ENCODE peak calls at places on chromosomes 4 and X, in five cellular contexts. K is breast epithelium, P is pancreas, O is mesendoderm, X is heart left ventricle. Y is an unnamed sample.

GRCh38 chr4:153594208-153594607 is 89.9 kb upstream of the TLR2 start:
- DNase-seq in K (peak; percentile 39), P (no peak), O (peak; percentile 27), X (peak; percentile 30), Y (no peak)

GRCh38 chr4:139188648-139189416 is 11.8 kb upstream of the ELF2 start:
- DNase-seq in K (no peak), P (no peak), O (peak; percentile 47), X (no peak), Y (peak; percentile 20)

GRCh38 chrX:11890843-11891514 is 132.9 kb downstream of the MSL3 start:
- DNase-seq in K (peak; percentile 17), P (no peak), O (no peak), X (peak; percentile 19), Y (no peak)

GRCh38 chr4:36255575-36255974 is 11.3 kb upstream of the ARAP2 start:
- DNase-seq in K (no peak), P (no peak), O (no peak), X (no peak), Y (no peak)

GRCh38 chr4:95107004-95107403 is 349.2 kb downstream of the BMPR1B start:
- DNase-seq in K (no peak), P (no peak), O (no peak), X (no peak), Y (no peak)

GRCh38 chr4:11628093-11628725 is 199.5 kb upstream of the HS3ST1 start:
- DNase-seq in K (no peak), P (no peak), O (no peak), X (no peak), Y (no peak)

GRCh38 chrX:31629195-31629594 is 557.4 kb upstream of the FTHL17 start:
- DNase-seq in K (no peak), P (no peak), O (no peak), X (no peak), Y (no peak)

GRCh38 chr4:92047209-92047877 is 256.4 kb upstream of the GRID2 start:
- DNase-seq in K (no peak), P (no peak), O (peak; percentile 55), X (no peak), Y (peak; percentile 1)

GRCh38 chrX:12421918-12422317 is 283.6 kb downstream of the FRMPD4 start:
- DNase-seq in K (no peak), P (no peak), O (peak; percentile 7), X (no peak), Y (no peak)

GRCh38 chrX:65502618-65503017 is 32.0 kb downstream of the LAS1L start:
- DNase-seq in K (no peak), P (no peak), O (no peak), X (no peak), Y (no peak)

GRCh38 chr4:156293657-156294297 is 340.1 kb upstream of the CTSO start:
- DNase-seq in K (no peak), P (no peak), O (no peak), X (no peak), Y (no peak)

GRCh38 chrX:54494970-54495813 is 842 bp downstream of the FGD1 start:
- DNase-seq in K (no peak), P (peak; percentile 68), O (no peak), X (no peak), Y (peak; percentile 74)

GRCh38 chrX:9379697-9380551 is 84.9 kb upstream of the TBL1X start:
- DNase-seq in K (no peak), P (no peak), O (no peak), X (no peak), Y (no peak)

GRCh38 chr4:75724867-75725724 is 719 bp downstream of the USO1 start:
- DNase-seq in K (peak; percentile 67), P (peak; percentile 83), O (peak; percentile 90), X (peak; percentile 79), Y (peak; percentile 84)

GRCh38 chr4:75686346-75686745 is 13.1 kb upstream of the G3BP2 start:
- DNase-seq in K (no peak), P (no peak), O (no peak), X (no peak), Y (no peak)

GRCh38 chr4:8267077-8267476 is 2.5 kb upstream of the HTRA3 start:
- DNase-seq in K (no peak), P (peak; percentile 87), O (peak; percentile 65), X (peak; percentile 78), Y (peak; percentile 94)

GRCh38 chr4:187478292-187479205 is 517.0 kb upstream of the ZFP42 start:
- DNase-seq in K (no peak), P (no peak), O (peak; percentile 2), X (no peak), Y (no peak)

GRCh38 chr4:124869978-124870495 is 157.5 kb upstream of the ANKRD50 start:
- DNase-seq in K (no peak), P (no peak), O (no peak), X (no peak), Y (no peak)
- H3K36me3 ChIP-seq in K (no peaks in the 10 kb centered on the region), P (no peaks in the 10 kb centered on the region), O (no peaks in the 10 kb centered on the region), X (no peaks in the 10 kb centered on the region), Y (no peaks in the 10 kb centered on the region)

GRCh38 chrX:2701600-2701999 is 10.5 kb downstream of the CD99 start:
- DNase-seq in K (no peak), P (no peak), O (no peak), X (peak; percentile 69), Y (no peak)
- H3K4me3 ChIP-seq in K (no peak overlapping the region), P (no peak overlapping the region), O (no peak overlapping the region), X (no peak overlapping the region), Y (no peak overlapping the region)

DNA sequence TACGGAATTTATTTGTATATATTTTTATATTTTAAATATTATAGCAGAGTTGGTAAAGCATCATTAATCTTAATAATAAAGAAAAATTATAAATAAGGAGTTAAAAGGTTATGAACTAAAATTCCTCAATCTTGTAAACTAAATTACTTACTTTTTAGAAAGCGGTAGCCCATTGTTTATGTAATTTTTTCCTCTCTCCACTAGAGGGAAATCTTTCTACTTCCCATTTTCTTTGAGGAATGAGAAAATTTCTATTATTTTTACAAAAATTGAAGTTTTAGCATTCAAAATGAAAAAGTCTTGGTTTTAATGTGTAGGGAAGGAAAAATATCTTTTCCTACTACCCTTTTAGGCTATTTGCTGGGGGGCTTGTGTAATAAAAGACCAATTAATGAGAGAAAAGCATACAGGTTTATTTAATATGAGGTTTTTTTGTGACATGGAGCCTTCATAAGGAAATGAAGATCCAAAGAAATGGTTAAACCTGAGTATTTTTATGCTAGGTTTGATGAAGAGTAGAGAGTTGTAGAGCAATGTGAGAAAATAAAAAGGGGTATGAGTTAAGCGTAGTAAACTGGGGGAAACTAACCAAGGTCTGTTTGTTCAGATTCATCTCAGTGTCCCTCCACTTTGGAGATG is 68.7 kb upstream of the ADAD1 start:
- DNase-seq in K (no peak), P (no peak), O (peak; percentile 26), X (no peak), Y (no peak)
- H3K36me3 ChIP-seq in K (no peaks in the 10 kb centered on the region), P (peaks cover 8% of the 10 kb centered on the region), O (no peaks in the 10 kb centered on the region), X (peaks cover 97% of the 10 kb centered on the region), Y (peaks cover 4% of the 10 kb centered on the region)

GRCh38 chr4:110637408-110638131 is 14.7 kb upstream of the PITX2 start:
- DNase-seq in K (no peak), P (no peak), O (peak; percentile 87), X (no peak), Y (peak; percentile 84)
- H3K4me3 ChIP-seq in K (peak overlapping the region; percentile 24), P (peak overlapping the region; percentile 20), O (peak overlapping the region; percentile 50), X (no peak overlapping the region), Y (peak overlapping the region; percentile 60)